ENCODE peak calls at places on chromosomes 4 and X, in seven cellular contexts. One of them, this sample, is unnamed.

GRCh38 chrX:14920196-14920595 is 47.0 kb downstream of the MOSPD2 start:
- DNase-seq in CD4-positive, CD25-positive, alpha-beta regulatory T cell: no peak
- DNase-seq in PC-3: no peak
- DNase-seq in colonic mucosa: no peak
- DNase-seq in effector memory CD4-positive, alpha-beta T cell: no peak
- DNase-seq in transverse colon: no peak
- DNase-seq in K562: no peak
- DNase-seq in this sample: no peak

GRCh38 chr4:182855312-182855711 is 61.9 kb downstream of the DCTD start:
- DNase-seq in K562: no peak
- DNase-seq in PC-3: no peak
- DNase-seq in colonic mucosa: no peak
- DNase-seq in effector memory CD4-positive, alpha-beta T cell: no peak
- DNase-seq in CD4-positive, CD25-positive, alpha-beta regulatory T cell: no peak
- DNase-seq in transverse colon: no peak
- DNase-seq in this sample: no peak

GRCh38 chr4:188551156-188551555 is 411.9 kb downstream of the TRIML1 start:
- DNase-seq in CD4-positive, CD25-positive, alpha-beta regulatory T cell: no peak
- DNase-seq in PC-3: no peak
- DNase-seq in colonic mucosa: no peak
- DNase-seq in transverse colon: no peak
- DNase-seq in K562: no peak
- DNase-seq in effector memory CD4-positive, alpha-beta T cell: no peak
- DNase-seq in this sample: no peak

GRCh38 chrX:16870861-16871584 is 861 bp upstream of the RBBP7 start:
- DNase-seq in colonic mucosa: peak
- DNase-seq in PC-3: peak
- DNase-seq in K562: no peak
- DNase-seq in transverse colon: no peak
- DNase-seq in effector memory CD4-positive, alpha-beta T cell: no peak
- DNase-seq in CD4-positive, CD25-positive, alpha-beta regulatory T cell: peak
- DNase-seq in this sample: no peak

GRCh38 chr4:86054676-86055075 is 305.2 kb downstream of the MAPK10 start:
- DNase-seq in K562: no peak
- DNase-seq in PC-3: no peak
- DNase-seq in colonic mucosa: no peak
- DNase-seq in effector memory CD4-positive, alpha-beta T cell: no peak
- DNase-seq in CD4-positive, CD25-positive, alpha-beta regulatory T cell: no peak
- DNase-seq in transverse colon: no peak
- DNase-seq in this sample: no peak

GRCh38 chr4:107845721-107846120 is 21.0 kb downstream of the SGMS2 start:
- DNase-seq in colonic mucosa: no peak
- DNase-seq in transverse colon: no peak
- DNase-seq in PC-3: no peak
- DNase-seq in K562: no peak
- DNase-seq in effector memory CD4-positive, alpha-beta T cell: no peak
- DNase-seq in CD4-positive, CD25-positive, alpha-beta regulatory T cell: no peak
- DNase-seq in this sample: no peak

GRCh38 chrX:21800344-21800770 is 39.1 kb upstream of the MBTPS2 start:
- DNase-seq in CD4-positive, CD25-positive, alpha-beta regulatory T cell: no peak
- DNase-seq in PC-3: peak
- DNase-seq in K562: no peak
- DNase-seq in colonic mucosa: no peak
- DNase-seq in transverse colon: no peak
- DNase-seq in effector memory CD4-positive, alpha-beta T cell: no peak
- DNase-seq in this sample: no peak

GRCh38 chrX:43860646-43861370 is 21.4 kb downstream of the MAOB start:
- DNase-seq in K562: no peak
- DNase-seq in colonic mucosa: no peak
- DNase-seq in PC-3: peak
- DNase-seq in effector memory CD4-positive, alpha-beta T cell: no peak
- DNase-seq in transverse colon: no peak
- DNase-seq in CD4-positive, CD25-positive, alpha-beta regulatory T cell: no peak
- DNase-seq in this sample: no peak

GRCh38 chr4:212438-213174 is 88.3 kb downstream of the ZNF718 start:
- DNase-seq in CD4-positive, CD25-positive, alpha-beta regulatory T cell: no peak
- DNase-seq in effector memory CD4-positive, alpha-beta T cell: no peak
- DNase-seq in transverse colon: peak
- DNase-seq in K562: peak
- DNase-seq in colonic mucosa: peak
- DNase-seq in PC-3: no peak
- DNase-seq in this sample: peak

GRCh38 chr4:56425518-56425917 is 9.9 kb downstream of the PPAT start:
- DNase-seq in PC-3: no peak
- DNase-seq in effector memory CD4-positive, alpha-beta T cell: no peak
- DNase-seq in transverse colon: no peak
- DNase-seq in K562: no peak
- DNase-seq in CD4-positive, CD25-positive, alpha-beta regulatory T cell: no peak
- DNase-seq in colonic mucosa: no peak
- DNase-seq in this sample: no peak

GRCh38 chrX:6813836-6814370 is 279.0 kb upstream of the VCX3A start:
- DNase-seq in CD4-positive, CD25-positive, alpha-beta regulatory T cell: no peak
- DNase-seq in PC-3: no peak
- DNase-seq in effector memory CD4-positive, alpha-beta T cell: no peak
- DNase-seq in K562: no peak
- DNase-seq in transverse colon: no peak
- DNase-seq in colonic mucosa: no peak
- DNase-seq in this sample: no peak

GRCh38 chrX:134886201-134886600 is 104.6 kb upstream of the SMIM10 start:
- DNase-seq in effector memory CD4-positive, alpha-beta T cell: no peak
- DNase-seq in colonic mucosa: no peak
- DNase-seq in transverse colon: no peak
- DNase-seq in K562: no peak
- DNase-seq in CD4-positive, CD25-positive, alpha-beta regulatory T cell: no peak
- DNase-seq in PC-3: peak
- DNase-seq in this sample: no peak

GRCh38 chr4:14857475-14857874 is 144.8 kb upstream of the CPEB2 start:
- DNase-seq in effector memory CD4-positive, alpha-beta T cell: no peak
- DNase-seq in K562: no peak
- DNase-seq in colonic mucosa: no peak
- DNase-seq in PC-3: no peak
- DNase-seq in transverse colon: no peak
- DNase-seq in CD4-positive, CD25-positive, alpha-beta regulatory T cell: no peak
- DNase-seq in this sample: no peak

This sample was measured in left lobe of liver.